ENCODE peak calls at places on chromosomes 12 and 14, in six cellular contexts. K, G, P, B, S and F are unnamed samples.

GRCh38 chr12:26369588-26369987 is 174.2 kb downstream of the SSPN start:
- DNase-seq in K (peak), P (no peak), B (no peak), S (no peak), G (no peak), F (no peak)

GRCh38 chr14:49951946-49952345 is 59.1 kb downstream of the ARF6 start:
- DNase-seq in S (no peak), B (no peak), K (no peak), P (no peak), G (no peak), F (no peak)

GRCh38 chr12:101876861-101877815 is at the start of gene DRAM1:
- DNase-seq in G (peak), B (peak), P (peak), K (peak), S (no peak), F (peak)

GRCh38 chr14:23361320-23361719 is 3.7 kb downstream of the EFS start:
- DNase-seq in G (no peak), P (no peak), K (no peak), B (no peak), S (no peak), F (no peak)

GRCh38 chr14:102525213-102526143 is 15.9 kb upstream of the ANKRD9 start:
- DNase-seq in P (peak), B (peak), K (no peak), S (peak), G (no peak), F (no peak)

GRCh38 chr12:113196996-113197395 is 11.5 kb downstream of the RITA1 start:
- DNase-seq in S (no peak), G (no peak), B (peak), P (peak), K (peak), F (no peak)

GRCh38 chr14:64654072-64654899 is 49.9 kb upstream of the PLEKHG3 start:
- DNase-seq in K (no peak), B (peak), P (no peak), S (peak), G (no peak), F (no peak)

GRCh38 chr14:53062856-53063255 is 90.3 kb downstream of the DDHD1 start:
- DNase-seq in B (no peak), S (no peak), P (no peak), G (no peak), K (no peak), F (no peak)

GRCh38 chr14:31829256-31829923 is 247.7 kb upstream of the ARHGAP5 start:
- DNase-seq in P (no peak), S (no peak), G (no peak), K (no peak), B (no peak), F (no peak)

GRCh38 chr12:100234591-100235304 is 32.1 kb downstream of the DEPDC4 start:
- DNase-seq in S (peak), B (peak), K (peak), G (peak), P (peak), F (no peak)

GRCh38 chr12:49288412-49288853 is 6.5 kb upstream of the PRPH start:
- DNase-seq in S (peak), P (peak), G (peak), B (peak), K (peak), F (peak)

GRCh38 chr14:57326253-57326652 is 57.5 kb downstream of the AP5M1 start:
- DNase-seq in P (no peak), S (peak), G (no peak), K (no peak), B (no peak), F (no peak)

GRCh38 chr14:45252356-45253069 is 489 bp downstream of the MIS18BP1 start:
- DNase-seq in K (no peak), S (no peak), B (no peak), G (no peak), P (no peak), F (no peak)

GRCh38 chr12:20404576-20405346 is 36.4 kb downstream of the PDE3A start:
- DNase-seq in K (no peak), B (no peak), S (no peak), P (no peak), G (no peak), F (no peak)

GRCh38 chr14:101005447-101005846 is 101.9 kb upstream of the RTL1 start:
- DNase-seq in G (no peak), K (no peak), B (no peak), S (no peak), P (no peak), F (peak)

GRCh38 chr12:2460051-2460450 is 334.7 kb upstream of the FKBP4 start:
- DNase-seq in G (no peak), P (no peak), K (no peak), B (no peak), S (no peak), F (no peak)

GRCh38 chr12:11758838-11759509 is 109.5 kb downstream of the ETV6 start:
- DNase-seq in G (no peak), K (no peak), S (peak), B (no peak), P (no peak), F (no peak)

GRCh38 chr12:29673346-29673745 is 110.4 kb downstream of the TMTC1 start:
- DNase-seq in K (no peak), G (no peak), B (no peak), S (no peak), P (no peak), F (no peak)

GRCh38 chr14:61556455-61556854 is 138.9 kb upstream of the HIF1A start:
- DNase-seq in B (peak), K (no peak), S (no peak), P (no peak), G (no peak), F (no peak)

GRCh38 chr14:75252254-75252837 is 26.3 kb upstream of the FOS start:
- DNase-seq in G (no peak), P (no peak), B (no peak), K (no peak), S (no peak), F (no peak)

GRCh38 chr14:73610692-73611091 is 1.6 kb upstream of the ACOT6 start:
- DNase-seq in B (peak), K (no peak), P (no peak), G (no peak), S (no peak), F (no peak)

GRCh38 chr14:61103541-61104339 is 122.7 kb downstream of the SLC38A6 start:
- DNase-seq in G (peak), P (peak), S (no peak), K (peak), B (peak), F (peak)

GRCh38 chr12:9132008-9132535 is 16.4 kb upstream of the A2M start:
- DNase-seq in S (no peak), K (no peak), P (no peak), G (no peak), B (peak), F (no peak)

GRCh38 chr12:7905071-7905470 is 30.9 kb downstream of the SLC2A3 start:
- DNase-seq in P (no peak), S (no peak), B (no peak), G (no peak), K (no peak), F (no peak)

GRCh38 chr12:49624919-49625577 is 1.7 kb downstream of the PRPF40B start:
- DNase-seq in G (no peak), K (no peak), P (peak), B (no peak), S (no peak), F (no peak)

GRCh38 chr14:68659021-68659931 is 133.6 kb downstream of the ZFP36L1 start:
- DNase-seq in G (no peak), S (no peak), B (no peak), P (no peak), K (no peak), F (no peak)

GRCh38 chr12:108845696-108846095 is 11.7 kb downstream of the SSH1 start:
- DNase-seq in K (no peak), B (no peak), S (no peak), G (no peak), P (no peak), F (no peak)

GRCh38 chr14:24944800-24945199 is 105.1 kb downstream of the STXBP6 start:
- DNase-seq in S (no peak), G (no peak), K (no peak), P (no peak), B (no peak), F (no peak)

GRCh38 chr14:61553730-61554641 is 141.3 kb upstream of the HIF1A start:
- DNase-seq in P (no peak), G (no peak), S (no peak), K (no peak), B (peak), F (no peak)

GRCh38 chr12:52074006-52074405 is 4.2 kb downstream of the ATG101 start:
- DNase-seq in B (no peak), S (peak), K (no peak), G (no peak), P (no peak), F (no peak)

GRCh38 chr12:10214877-10215267 is 2.2 kb downstream of the GABARAPL1 start:
- DNase-seq in S (no peak), K (no peak), G (no peak), P (no peak), B (no peak), F (no peak)

GRCh38 chr12:96623155-96623554 is 133.8 kb downstream of the CFAP54 start:
- DNase-seq in S (no peak), K (no peak), G (no peak), P (no peak), B (no peak), F (no peak)

GRCh38 chr12:96617178-96617577 is 127.8 kb downstream of the CFAP54 start:
- DNase-seq in B (no peak), S (no peak), P (no peak), K (peak), G (no peak), F (no peak)
- TF ChIP-seq ZNF274 in B (no peak), S (no peak), P (no peak), K (no peak), G (no peak), F (no peak)

DNA sequence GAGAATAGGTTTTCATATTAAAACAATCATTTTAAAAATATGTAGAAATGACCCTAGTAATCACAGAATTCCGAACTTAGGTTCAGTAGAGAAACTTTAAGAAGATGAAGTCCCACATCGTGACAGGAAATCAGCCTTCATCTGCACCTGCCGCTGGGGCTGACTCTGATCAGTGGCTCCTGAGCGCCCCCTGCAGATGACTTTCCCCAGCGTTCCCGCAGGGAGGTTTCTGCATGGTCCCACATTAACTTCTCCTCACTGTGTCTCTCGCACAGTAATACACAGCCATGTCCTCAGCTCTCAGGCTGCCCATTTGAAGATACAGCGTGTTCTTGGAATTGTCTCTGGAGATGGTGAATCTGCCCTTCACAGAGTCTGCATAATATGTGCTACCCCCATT is 1131.1 kb downstream of the TMEM121 start:
- DNase-seq in S (no peak), P (no peak), K (no peak), B (no peak), G (no peak), F (no peak)
- TF ChIP-seq ZNF274 in S (no peak), P (no peak), K (no peak), B (no peak), G (no peak), F (no peak)

GRCh38 chr12:124904306-124905098 is 9.9 kb downstream of the UBC start:
- DNase-seq in S (no peak), G (no peak), K (peak), B (peak), P (no peak), F (no peak)
- TF ChIP-seq ZNF274 in S (no peak), G (no peak), K (no peak), B (no peak), P (no peak), F (no peak)

GRCh38 chr14:77488558-77488957 is 10.1 kb downstream of the ISM2 start:
- DNase-seq in K (no peak), B (no peak), S (no peak), G (no peak), P (no peak), F (no peak)

GRCh38 chr14:77483851-77484250 is 14.8 kb downstream of the ISM2 start:
- DNase-seq in P (no peak), S (no peak), G (no peak), B (no peak), K (no peak), F (no peak)

GRCh38 chr14:77482422-77482821 is 16.2 kb downstream of the ISM2 start:
- DNase-seq in S (no peak), B (no peak), G (no peak), K (no peak), P (no peak), F (no peak)

GRCh38 chr14:77485901-77486678 is 12.5 kb downstream of the ISM2 start:
- DNase-seq in P (no peak), B (no peak), S (no peak), K (no peak), G (no peak), F (no peak)

GRCh38 chr14:77485256-77485655 is 13.4 kb downstream of the ISM2 start:
- DNase-seq in P (no peak), B (no peak), S (no peak), G (no peak), K (no peak), F (no peak)
- TF ChIP-seq ZNF274 in P (no peak), B (no peak), S (no peak), G (no peak), K (no peak), F (no peak)

GRCh38 chr12:21438643-21439042 is 1.2 kb downstream of the PYROXD1 start:
- DNase-seq in P (no peak), S (no peak), G (no peak), B (no peak), K (no peak), F (no peak)
- TF ChIP-seq ZNF274 in P (no peak), S (no peak), G (no peak), B (no peak), K (no peak), F (no peak)

DNA sequence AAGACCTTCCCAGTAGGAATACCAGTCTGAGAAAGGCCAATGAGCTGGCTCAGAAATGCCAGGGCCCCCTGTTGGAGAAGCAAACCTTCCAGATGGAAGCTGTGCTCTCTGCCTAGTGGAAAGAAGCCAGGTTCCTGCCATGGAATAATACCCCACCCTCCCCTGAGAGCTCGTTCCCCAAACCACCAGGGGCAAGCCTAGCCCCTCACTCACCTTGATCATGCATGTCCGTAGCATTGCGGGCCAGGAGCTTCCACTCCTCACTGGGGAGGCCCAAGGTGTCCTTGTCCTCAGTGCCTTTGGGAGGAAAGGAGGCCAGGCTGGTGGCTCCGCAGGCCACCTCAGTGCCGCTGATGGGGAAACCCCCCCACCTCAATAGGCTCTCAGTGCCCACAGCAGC is 20.1 kb downstream of the AHSA1 start:
- DNase-seq in P (no peak), S (no peak), G (no peak), K (no peak), B (no peak), F (no peak)
- TF ChIP-seq ZNF274 in P (no peak), S (no peak), G (no peak), K (no peak), B (no peak), F (no peak)

GRCh38 chr14:33810308-33810707 is 140.6 kb downstream of the EGLN3 start:
- DNase-seq in P (no peak), K (no peak), B (no peak), S (no peak), G (no peak), F (no peak)
- TF ChIP-seq ZNF274 in P (no peak), K (no peak), B (no peak), S (no peak), G (no peak), F (no peak)

GRCh38 chr12:41185946-41186345 is 2.2 kb upstream of the PDZRN4 start:
- DNase-seq in S (no peak), B (no peak), K (no peak), P (no peak), G (no peak), F (no peak)

GRCh38 chr12:41190360-41190759 is 2.2 kb downstream of the PDZRN4 start:
- DNase-seq in S (no peak), P (no peak), G (no peak), B (peak), K (no peak), F (no peak)

GRCh38 chr12:41189395-41190251 is 1.5 kb downstream of the PDZRN4 start:
- DNase-seq in B (no peak), P (no peak), S (no peak), K (no peak), G (no peak), F (no peak)

GRCh38 chr12:41188841-41189394 is 798 bp downstream of the PDZRN4 start:
- DNase-seq in P (no peak), B (no peak), K (no peak), G (no peak), S (no peak), F (peak)

GRCh38 chr12:41188058-41188840 is at the start of gene PDZRN4:
- DNase-seq in K (no peak), G (no peak), P (no peak), B (no peak), S (no peak), F (peak)
- TF ChIP-seq ZNF274 in K (no peak), G (no peak), P (no peak), B (no peak), S (no peak), F (no peak)

GRCh38 chr12:124631681-124632080 is 64.3 kb upstream of the NCOR2 start:
- DNase-seq in P (no peak), K (no peak), G (no peak), S (no peak), B (no peak), F (no peak)
- TF ChIP-seq ZNF274 in P (no peak), K (no peak), G (no peak), S (no peak), B (no peak), F (no peak)

GRCh38 chr14:95319312-95320075 is at the start of gene CLMN:
- DNase-seq in B (no peak), P (peak), S (no peak), K (peak), G (no peak), F (no peak)

GRCh38 chr14:95322646-95323045 is 2.9 kb upstream of the CLMN start:
- DNase-seq in P (no peak), B (no peak), S (no peak), G (no peak), K (no peak), F (no peak)

GRCh38 chr14:95320076-95320895 is 578 bp upstream of the CLMN start:
- DNase-seq in K (no peak), P (no peak), G (no peak), B (no peak), S (no peak), F (peak)

GRCh38 chr14:95321693-95322455 is 2.2 kb upstream of the CLMN start:
- DNase-seq in P (no peak), G (no peak), S (no peak), B (no peak), K (no peak), F (no peak)

GRCh38 chr14:95321201-95321600 is 1.5 kb upstream of the CLMN start:
- DNase-seq in K (no peak), S (no peak), G (no peak), P (no peak), B (no peak), F (no peak)
- TF ChIP-seq ZNF274 in K (no peak), S (no peak), G (no peak), P (no peak), B (no peak), F (no peak)